ENCODE peak calls at places on chromosomes 13 and 19, in nine cellular contexts. L is brain microvascular endothelial cell; V is PC-9; W is transverse colon; M is HCT116; S is adrenal gland; Q is cardiac muscle cell; D is CD8-positive, alpha-beta T cell; Z is lower lobe of right lung. U is an unnamed sample.

GRCh38 chr19:15234525-15235130 is 2.4 kb upstream of the EPHX3 start:
- DNase-seq in L (no peak), V (no peak), W (no peak), M (no peak), S (no peak), Q (no peak), D (no peak), Z (no peak), U (no peak)

GRCh38 chr19:16673226-16673625 is 12.3 kb downstream of the TMEM38A start:
- DNase-seq in L (no peak), V (no peak), W (no peak), M (no peak), S (no peak), Q (no peak), D (no peak), Z (no peak), U (peak; percentile 55)

GRCh38 chr19:36652958-36653357 is 13.7 kb downstream of the ZNF461 start:
- DNase-seq in L (no peak), V (no peak), W (no peak), M (no peak), S (no peak), Q (no peak), D (no peak), Z (no peak), U (no peak)

GRCh38 chr13:109165417-109165904 is 536.0 kb downstream of the MYO16 start:
- DNase-seq in L (no peak), V (no peak), W (no peak), M (no peak), S (no peak), Q (no peak), D (no peak), Z (no peak), U (no peak)

GRCh38 chr19:57719901-57720519 is 7.4 kb downstream of the ZNF671 start:
- DNase-seq in L (no peak), V (no peak), W (no peak), M (no peak), S (no peak), Q (no peak), D (no peak), Z (no peak), U (no peak)

GRCh38 chr13:77207943-77208342 is 119.0 kb downstream of the MYCBP2 start:
- DNase-seq in L (peak; percentile 26), V (no peak), W (no peak), M (no peak), S (no peak), Q (no peak), D (no peak), Z (no peak), U (no peak)

GRCh38 chr13:73938375-73939070 is 195.7 kb downstream of the KLF12 start:
- DNase-seq in L (peak; percentile 84), V (peak; percentile 20), W (no peak), M (peak; percentile 18), S (no peak), Q (no peak), D (no peak), Z (no peak), U (no peak)

GRCh38 chr19:35556846-35557538 is 6.5 kb downstream of the ATP4A start:
- DNase-seq in L (no peak), V (no peak), W (no peak), M (no peak), S (no peak), Q (no peak), D (no peak), Z (no peak), U (no peak)

GRCh38 chr13:20993661-20994440 is 67.5 kb downstream of the LATS2 start:
- DNase-seq in L (peak; percentile 43), V (no peak), W (no peak), M (no peak), S (no peak), Q (no peak), D (no peak), Z (no peak), U (peak; percentile 99)

GRCh38 chr13:30744056-30744684 is 8.8 kb downstream of the ALOX5AP start:
- DNase-seq in L (peak; percentile 65), V (peak; percentile 44), W (peak; percentile 71), M (peak; percentile 19), S (peak; percentile 80), Q (no peak), D (peak; percentile 80), Z (peak; percentile 73), U (peak; percentile 93)

GRCh38 chr19:33339750-33340029 is 33.8 kb upstream of the CEBPG start:
- DNase-seq in L (no peak), V (no peak), W (no peak), M (no peak), S (no peak), Q (no peak), D (no peak), Z (no peak), U (no peak)

GRCh38 chr13:95164830-95165229 is 136.4 kb downstream of the ABCC4 start:
- DNase-seq in L (no peak), V (no peak), W (peak; percentile 72), M (no peak), S (no peak), Q (no peak), D (no peak), Z (no peak), U (no peak)
- TF ChIP-seq CTCF in L (no peak), V (no peak), W (no peak), M (no peak), S (no peak), Q (no peak), D (no peak), Z (no peak), U (no peak)

GRCh38 chr13:51313619-51314018 is 25.9 kb upstream of the SERPINE3 start:
- DNase-seq in L (no peak), V (no peak), W (no peak), M (no peak), S (no peak), Q (no peak), D (no peak), Z (no peak), U (no peak)

GRCh38 chr13:51317262-51317661 is 22.2 kb upstream of the SERPINE3 start:
- DNase-seq in L (peak; percentile 56), V (no peak), W (no peak), M (no peak), S (no peak), Q (no peak), D (no peak), Z (no peak), U (no peak)

GRCh38 chr13:51318015-51318414 is 21.5 kb upstream of the SERPINE3 start:
- DNase-seq in L (no peak), V (no peak), W (no peak), M (no peak), S (no peak), Q (no peak), D (no peak), Z (no peak), U (no peak)

GRCh38 chr13:51318876-51319275 is 20.6 kb upstream of the SERPINE3 start:
- DNase-seq in L (no peak), V (no peak), W (no peak), M (no peak), S (no peak), Q (no peak), D (no peak), Z (no peak), U (no peak)

GRCh38 chr13:51315658-51316057 is 23.8 kb upstream of the SERPINE3 start:
- DNase-seq in L (peak; percentile 66), V (no peak), W (no peak), M (no peak), S (no peak), Q (no peak), D (no peak), Z (no peak), U (no peak)
- H3K27ac ChIP-seq in L (peak overlapping the region; percentile 59), V (no peak overlapping the region), W (no peak overlapping the region), M (no peak overlapping the region), S (no peak overlapping the region), Q (no peak overlapping the region), D (no peak overlapping the region), Z (peak overlapping the region; percentile 49), U (no peak overlapping the region)

GRCh38 chr19:10708261-10708660 is 7.0 kb downstream of the QTRT1 start:
- DNase-seq in L (no peak), V (no peak), W (no peak), M (no peak), S (no peak), Q (no peak), D (no peak), Z (no peak), U (no peak)

GRCh38 chr19:10713317-10713716 is 4.6 kb upstream of the DNM2 start:
- DNase-seq in L (no peak), V (no peak), W (peak; percentile 84), M (no peak), S (no peak), Q (no peak), D (no peak), Z (no peak), U (no peak)

GRCh38 chr19:10712041-10712440 is 5.8 kb upstream of the DNM2 start:
- DNase-seq in L (no peak), V (no peak), W (peak; percentile 44), M (no peak), S (no peak), Q (no peak), D (no peak), Z (no peak), U (no peak)

GRCh38 chr19:10717054-10717355 is 874 bp upstream of the DNM2 start:
- DNase-seq in L (no peak), V (no peak), W (no peak), M (no peak), S (no peak), Q (no peak), D (no peak), Z (no peak), U (no peak)

DNA sequence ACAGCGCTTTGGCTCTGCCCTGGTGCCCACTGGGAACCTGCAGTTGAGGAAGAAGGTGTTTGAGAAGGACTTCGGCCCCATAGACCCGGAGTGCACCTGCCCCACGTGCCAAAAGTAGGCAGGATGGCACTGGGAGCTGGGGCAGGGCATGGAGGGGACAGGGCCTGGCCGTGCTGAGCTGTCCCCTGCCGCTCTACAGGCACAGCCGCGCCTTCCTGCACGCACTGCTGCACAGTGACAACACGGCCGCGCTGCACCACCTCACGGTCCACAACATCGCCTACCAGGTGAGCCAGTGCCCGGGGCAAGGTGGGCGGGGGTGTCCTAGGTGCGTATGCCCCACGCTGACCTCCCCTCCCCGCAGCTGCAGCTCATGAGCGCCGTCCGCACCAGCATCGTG is 5.1 kb upstream of the DNM2 start:
- DNase-seq in L (no peak), V (no peak), W (peak; percentile 83), M (no peak), S (no peak), Q (no peak), D (no peak), Z (no peak), U (no peak)
- H3K4me3 ChIP-seq in L (no peak overlapping the region), V (no peak overlapping the region), W (peak overlapping the region; percentile 12), M (no peak overlapping the region), S (no peak overlapping the region), Q (no peak overlapping the region), D (no peak overlapping the region), Z (no peak overlapping the region), U (no peak overlapping the region)

DNA sequence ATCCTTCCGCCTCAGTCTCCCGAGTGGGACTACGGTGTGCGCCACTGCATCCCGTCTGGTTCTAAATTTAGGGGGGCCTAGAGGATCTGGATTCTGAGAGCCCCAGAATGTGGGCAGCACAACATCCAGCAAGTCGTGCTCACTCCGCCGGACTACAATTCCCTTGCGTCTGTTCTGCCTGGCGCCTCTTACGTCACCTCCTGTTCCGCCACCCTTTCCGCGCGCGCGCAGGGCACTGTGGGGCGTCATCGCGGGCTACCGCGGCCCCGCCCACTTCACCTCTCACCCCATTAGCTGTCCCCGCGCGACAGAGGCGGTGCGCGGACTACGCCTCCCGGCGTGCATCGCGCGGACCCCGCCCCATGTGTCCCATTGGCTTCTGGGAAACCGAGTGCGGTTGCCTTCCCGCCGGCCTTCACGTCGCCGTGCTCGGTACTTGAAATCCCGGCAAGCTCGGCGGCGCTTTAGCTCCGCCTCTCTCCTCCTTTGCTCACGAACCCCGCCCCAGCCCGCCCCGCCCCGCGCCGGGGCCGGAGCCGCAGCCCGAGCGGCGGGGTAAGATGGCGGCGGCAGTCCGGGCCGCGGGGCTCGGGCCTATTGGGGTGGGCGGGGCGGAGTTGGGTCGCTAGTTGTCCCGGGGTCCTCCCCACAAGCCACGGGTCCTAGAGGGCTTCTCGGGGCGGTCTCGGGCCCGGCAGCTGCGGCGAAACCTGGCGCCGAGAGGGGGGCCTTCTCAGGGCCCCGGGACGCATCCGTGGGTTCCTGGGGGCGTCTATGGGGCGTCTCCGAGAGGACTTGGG is at the start of gene SCAF1:
- DNase-seq in L (peak; percentile 99), V (peak; percentile 100), W (peak; percentile 100), M (peak; percentile 98), S (peak; percentile 100), Q (peak; percentile 100), D (peak; percentile 99), Z (peak; percentile 100), U (peak; percentile 99)
- TF ChIP-seq CTCF in L (no peak), V (no peak), W (no peak), M (no peak), S (no peak), Q (no peak), D (no peak), Z (no peak), U (no peak)

U was measured in HL-60.